ENCODE peak calls at places on chromosomes 7 and 10, in five cellular contexts. One of them, this sample, is unnamed.

GRCh38 chr7:1260236-1260635 is 27.6 kb downstream of the UNCX start:
- DNase-seq in K562: no peak
- DNase-seq in A549: no peak
- DNase-seq in uterus: no peak
- DNase-seq in upper lobe of left lung: peak
- DNase-seq in this sample: no peak

GRCh38 chr7:22238354-22239311 is 118.3 kb downstream of the RAPGEF5 start:
- DNase-seq in K562: no peak
- DNase-seq in A549: no peak
- DNase-seq in uterus: no peak
- DNase-seq in upper lobe of left lung: no peak
- DNase-seq in this sample: no peak

GRCh38 chr7:158461824-158462223 is 125.8 kb downstream of the PTPRN2 start:
- DNase-seq in K562: no peak
- DNase-seq in A549: no peak
- DNase-seq in uterus: no peak
- DNase-seq in upper lobe of left lung: peak
- DNase-seq in this sample: no peak

GRCh38 chr10:121886997-121887622 is 40.7 kb downstream of the ATE1 start:
- DNase-seq in K562: peak
- DNase-seq in A549: peak
- DNase-seq in uterus: peak
- DNase-seq in upper lobe of left lung: no peak
- DNase-seq in this sample: peak

GRCh38 chr10:3468919-3469638 is 296.5 kb upstream of the PITRM1 start:
- DNase-seq in K562: no peak
- DNase-seq in A549: peak
- DNase-seq in uterus: peak
- DNase-seq in upper lobe of left lung: no peak
- DNase-seq in this sample: peak

GRCh38 chr7:105298439-105298894 is 90.3 kb downstream of the SRPK2 start:
- DNase-seq in K562: no peak
- DNase-seq in A549: no peak
- DNase-seq in uterus: no peak
- DNase-seq in upper lobe of left lung: no peak
- DNase-seq in this sample: no peak

GRCh38 chr10:74704629-74705360 is 121.6 kb upstream of the KAT6B start:
- DNase-seq in K562: no peak
- DNase-seq in A549: no peak
- DNase-seq in uterus: no peak
- DNase-seq in upper lobe of left lung: no peak
- DNase-seq in this sample: no peak

GRCh38 chr7:113015038-113015645 is 71.5 kb downstream of the GPR85 start:
- DNase-seq in K562: peak
- DNase-seq in A549: peak
- DNase-seq in uterus: no peak
- DNase-seq in upper lobe of left lung: no peak
- DNase-seq in this sample: no peak

GRCh38 chr7:131753620-131754222 is 197.3 kb upstream of the PODXL start:
- DNase-seq in K562: peak
- DNase-seq in A549: peak
- DNase-seq in uterus: no peak
- DNase-seq in upper lobe of left lung: no peak
- DNase-seq in this sample: no peak

GRCh38 chr7:150338166-150338829 is 3.1 kb downstream of the RARRES2 start:
- DNase-seq in K562: no peak
- DNase-seq in A549: no peak
- DNase-seq in uterus: no peak
- DNase-seq in upper lobe of left lung: no peak
- DNase-seq in this sample: no peak

GRCh38 chr10:283916-284356 is 148.7 kb downstream of the ZMYND11 start:
- DNase-seq in K562: no peak
- DNase-seq in A549: no peak
- DNase-seq in uterus: no peak
- DNase-seq in upper lobe of left lung: no peak
- DNase-seq in this sample: no peak

GRCh38 chr7:94436018-94436604 is 41.4 kb downstream of the COL1A2 start:
- DNase-seq in K562: peak
- DNase-seq in A549: peak
- DNase-seq in uterus: peak
- DNase-seq in upper lobe of left lung: no peak
- DNase-seq in this sample: peak

GRCh38 chr10:79223001-79223345 is 124.3 kb upstream of the PPIF start:
- DNase-seq in K562: no peak
- DNase-seq in A549: no peak
- DNase-seq in uterus: no peak
- DNase-seq in upper lobe of left lung: no peak
- DNase-seq in this sample: no peak

GRCh38 chr7:115346685-115347084 is 424.8 kb downstream of the MDFIC start:
- DNase-seq in K562: no peak
- DNase-seq in A549: no peak
- DNase-seq in uterus: no peak
- DNase-seq in upper lobe of left lung: no peak
- DNase-seq in this sample: no peak

GRCh38 chr10:77881636-77882035 is 44.9 kb downstream of the DLG5 start:
- DNase-seq in K562: no peak
- DNase-seq in A549: no peak
- DNase-seq in uterus: no peak
- DNase-seq in upper lobe of left lung: no peak
- DNase-seq in this sample: no peak

GRCh38 chr10:87799860-87800259 is 18.2 kb downstream of the ATAD1 start:
- DNase-seq in K562: no peak
- DNase-seq in A549: no peak
- DNase-seq in uterus: no peak
- DNase-seq in upper lobe of left lung: no peak
- DNase-seq in this sample: no peak

GRCh38 chr7:47454066-47454950 is 127.6 kb downstream of the TNS3 start:
- DNase-seq in K562: no peak
- DNase-seq in A549: no peak
- DNase-seq in uterus: no peak
- DNase-seq in upper lobe of left lung: peak
- DNase-seq in this sample: no peak

GRCh38 chr7:81767883-81768282 is 2.0 kb downstream of the HGF start:
- DNase-seq in K562: no peak
- DNase-seq in A549: no peak
- DNase-seq in uterus: no peak
- DNase-seq in upper lobe of left lung: no peak
- DNase-seq in this sample: no peak

GRCh38 chr7:44226396-44226753 is 25.6 kb downstream of the YKT6 start:
- DNase-seq in K562: no peak
- DNase-seq in A549: no peak
- DNase-seq in uterus: no peak
- DNase-seq in upper lobe of left lung: peak
- DNase-seq in this sample: no peak

GRCh38 chr10:94042001-94042813 is 48.5 kb downstream of the PLCE1 start:
- DNase-seq in K562: no peak
- DNase-seq in A549: peak
- DNase-seq in uterus: no peak
- DNase-seq in upper lobe of left lung: no peak
- DNase-seq in this sample: peak

GRCh38 chr10:102673961-102674511 is 29.8 kb downstream of the TRIM8 start:
- DNase-seq in K562: peak
- DNase-seq in A549: no peak
- DNase-seq in uterus: peak
- DNase-seq in upper lobe of left lung: no peak
- DNase-seq in this sample: no peak

GRCh38 chr7:42774436-42774835 is 137.4 kb downstream of the C7orf25 start:
- DNase-seq in K562: no peak
- DNase-seq in A549: no peak
- DNase-seq in uterus: no peak
- DNase-seq in upper lobe of left lung: no peak
- DNase-seq in this sample: no peak

GRCh38 chr7:37354661-37355131 is 94.0 kb downstream of the ELMO1 start:
- DNase-seq in K562: peak
- DNase-seq in A549: no peak
- DNase-seq in uterus: peak
- DNase-seq in upper lobe of left lung: no peak
- DNase-seq in this sample: peak

GRCh38 chr7:132108553-132108952 is 467.7 kb downstream of the PLXNA4 start:
- DNase-seq in K562: no peak
- DNase-seq in A549: no peak
- DNase-seq in uterus: no peak
- DNase-seq in upper lobe of left lung: no peak
- DNase-seq in this sample: no peak

GRCh38 chr10:78199019-78199418 is 165.4 kb downstream of the RPS24 start:
- DNase-seq in K562: no peak
- DNase-seq in A549: no peak
- DNase-seq in uterus: no peak
- DNase-seq in upper lobe of left lung: no peak
- DNase-seq in this sample: no peak

GRCh38 chr10:99880071-99880835 is 97.8 kb downstream of the ABCC2 start:
- DNase-seq in K562: no peak
- DNase-seq in A549: no peak
- DNase-seq in uterus: peak
- DNase-seq in upper lobe of left lung: no peak
- DNase-seq in this sample: no peak

DNA sequence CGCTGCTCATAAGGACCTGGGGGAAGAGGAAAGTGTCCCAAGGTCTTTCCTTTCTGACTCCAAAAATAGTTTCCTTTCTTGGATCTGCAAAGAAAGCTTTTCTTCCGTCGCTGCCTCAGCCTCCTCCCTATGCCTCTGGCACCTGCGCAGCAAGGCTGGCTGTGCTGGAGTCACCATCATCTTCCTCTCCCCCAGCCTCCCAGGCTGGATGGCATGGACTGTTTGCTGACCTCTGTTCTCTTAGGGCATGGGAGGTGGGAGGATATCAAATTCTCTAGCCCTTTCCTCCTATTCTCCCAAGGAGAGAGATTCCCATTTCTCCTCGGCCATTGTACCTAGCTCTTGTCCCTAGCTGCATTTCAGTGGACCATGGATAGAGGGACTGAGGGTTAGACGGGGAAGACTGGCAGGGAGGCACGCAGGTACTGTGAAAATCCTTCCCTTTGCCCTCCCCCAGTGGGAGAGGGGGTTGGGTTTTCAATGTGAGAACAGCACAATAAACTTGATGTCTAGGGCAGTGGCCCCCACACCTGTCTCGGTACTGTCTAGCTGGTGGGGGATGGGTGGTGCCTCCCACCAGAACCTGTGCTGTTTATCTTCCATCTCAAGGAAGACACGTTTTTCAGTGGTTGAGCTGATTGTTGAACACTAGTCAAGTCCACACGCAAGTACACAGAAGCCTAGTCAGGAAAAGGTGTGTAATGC is 2.6 kb downstream of the PPP1R35 start:
- DNase-seq in K562: peak
- DNase-seq in A549: no peak
- DNase-seq in uterus: no peak
- DNase-seq in upper lobe of left lung: no peak
- DNase-seq in this sample: no peak
- TF ChIP-seq POLR2A in K562: peak
- TF ChIP-seq POLR2A in A549: no peak
- TF ChIP-seq POLR2A in uterus: no peak
- TF ChIP-seq POLR2A in upper lobe of left lung: no peak
- TF ChIP-seq POLR2A in this sample: no peak

DNA sequence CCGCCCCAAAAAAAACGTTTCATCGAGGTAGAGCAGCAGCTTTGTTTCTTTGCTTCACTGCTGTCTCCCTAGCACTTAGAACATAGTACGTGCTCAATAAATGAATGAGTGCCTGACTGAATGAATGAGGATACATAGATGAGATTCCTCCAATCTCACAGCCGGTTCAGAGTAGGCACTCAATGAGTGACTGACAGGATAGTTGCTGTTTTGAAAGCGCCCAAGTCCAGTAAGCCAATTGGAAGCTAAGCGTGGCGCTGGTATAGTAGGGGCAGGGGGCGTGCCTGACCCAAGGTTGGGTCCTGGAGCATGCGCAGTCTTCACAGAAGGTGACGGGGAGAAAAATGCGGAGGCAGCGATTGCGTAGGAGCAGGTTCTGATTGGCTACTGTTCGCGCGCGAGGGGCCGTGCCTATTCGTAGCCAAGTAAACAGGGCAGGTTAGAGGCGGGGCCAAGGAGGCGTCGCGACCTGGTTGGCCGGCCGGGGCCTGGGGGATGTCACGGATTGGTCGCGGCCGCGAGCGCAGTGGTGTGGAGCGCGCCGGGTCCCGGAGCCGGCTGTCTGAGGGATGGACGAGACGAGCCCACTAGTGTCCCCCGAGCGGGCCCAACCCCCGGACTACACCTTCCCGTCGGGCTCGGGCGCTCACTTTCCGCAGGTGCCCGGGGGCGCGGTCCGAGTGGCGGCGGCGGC is at the start of gene PI4K2A:
- DNase-seq in K562: peak
- DNase-seq in A549: peak
- DNase-seq in uterus: peak
- DNase-seq in upper lobe of left lung: peak
- DNase-seq in this sample: peak
- TF ChIP-seq POLR2A in K562: peak
- TF ChIP-seq POLR2A in A549: peak
- TF ChIP-seq POLR2A in uterus: peak
- TF ChIP-seq POLR2A in upper lobe of left lung: peak
- TF ChIP-seq POLR2A in this sample: peak

GRCh38 chr7:67301667-67302066 is 305.0 kb downstream of the TYW1 start:
- DNase-seq in K562: peak
- DNase-seq in A549: no peak
- DNase-seq in uterus: no peak
- DNase-seq in upper lobe of left lung: no peak
- DNase-seq in this sample: no peak

GRCh38 chr7:67302113-67303039 is 305.7 kb downstream of the TYW1 start:
- DNase-seq in K562: peak
- DNase-seq in A549: peak
- DNase-seq in uterus: peak
- DNase-seq in upper lobe of left lung: peak
- DNase-seq in this sample: peak
- TF ChIP-seq POLR2A in K562: peak
- TF ChIP-seq POLR2A in A549: peak
- TF ChIP-seq POLR2A in uterus: peak
- TF ChIP-seq POLR2A in upper lobe of left lung: peak
- TF ChIP-seq POLR2A in this sample: peak

GRCh38 chr7:108455833-108456677 is at the start of gene NRCAM:
- DNase-seq in K562: peak
- DNase-seq in A549: peak
- DNase-seq in uterus: peak
- DNase-seq in upper lobe of left lung: peak
- DNase-seq in this sample: no peak
- TF ChIP-seq POLR2A in K562: no peak
- TF ChIP-seq POLR2A in A549: peak
- TF ChIP-seq POLR2A in uterus: no peak
- TF ChIP-seq POLR2A in upper lobe of left lung: no peak
- TF ChIP-seq POLR2A in this sample: no peak

This sample was measured in H54.